ENCODE peak calls at places on chromosome 10, in seven cellular contexts. C is SK-N-SH, G is H1, O is GM12878, X is GM12891, K is GM12892, F is HepG2. U is an unnamed sample.

GRCh38 chr10:87740232-87740631 is 77.8 kb downstream of the ATAD1 start:
- DNase-seq in K (no peak), G (no peak), X (no peak), C (no peak), F (peak), O (no peak), U (no peak)

GRCh38 chr10:77501152-77501845 is 136.3 kb downstream of the KCNMA1 start:
- DNase-seq in O (no peak), K (no peak), C (no peak), G (no peak), X (no peak), F (no peak), U (peak)

GRCh38 chr10:16887565-16887964 is 70.3 kb upstream of the RSU1 start:
- DNase-seq in C (peak), K (no peak), F (no peak), X (no peak), O (no peak), G (no peak), U (no peak)

GRCh38 chr10:104322416-104322782 is 15.9 kb downstream of the ITPRIP start:
- DNase-seq in O (no peak), G (no peak), X (no peak), C (peak), F (no peak), K (no peak), U (no peak)

GRCh38 chr10:89207801-89208551 is 859 bp upstream of the CH25H start:
- DNase-seq in G (peak), C (peak), X (no peak), O (no peak), K (peak), F (no peak), U (no peak)

GRCh38 chr10:72825163-72825562 is 68.4 kb upstream of the OIT3 start:
- DNase-seq in O (no peak), K (no peak), F (no peak), C (no peak), X (no peak), G (no peak), U (no peak)

GRCh38 chr10:130927157-130927556 is 384.4 kb downstream of the TCERG1L start:
- DNase-seq in G (no peak), C (no peak), F (no peak), O (peak), K (no peak), X (no peak), U (no peak)

GRCh38 chr10:14878266-14879054 is at the start of gene SUV39H2:
- DNase-seq in G (peak), C (peak), X (peak), K (peak), O (peak), F (peak), U (peak)

GRCh38 chr10:615583-616152 is 73.8 kb downstream of the DIP2C start:
- DNase-seq in K (no peak), F (no peak), C (no peak), O (no peak), X (no peak), G (no peak), U (no peak)

GRCh38 chr10:3002304-3002703 is 65.0 kb upstream of the PFKP start:
- DNase-seq in F (no peak), K (no peak), C (no peak), O (no peak), G (no peak), X (no peak), U (no peak)

GRCh38 chr10:44576715-44577191 is 191.9 kb upstream of the CXCL12 start:
- DNase-seq in X (no peak), C (no peak), O (no peak), K (no peak), G (no peak), F (no peak), U (no peak)

GRCh38 chr10:111081595-111081994 is 4.8 kb downstream of the ADRA2A start:
- DNase-seq in C (no peak), K (no peak), X (no peak), F (no peak), O (no peak), G (peak), U (no peak)

GRCh38 chr10:31698169-31698890 is 230.3 kb downstream of the ARHGAP12 start:
- DNase-seq in G (no peak), F (no peak), C (no peak), K (no peak), O (no peak), X (no peak), U (no peak)

GRCh38 chr10:72250666-72251065 is 23.1 kb upstream of the DDIT4 start:
- DNase-seq in F (no peak), X (no peak), G (no peak), O (no peak), K (no peak), C (no peak), U (no peak)

GRCh38 chr10:11685787-11686218 is 56.4 kb upstream of the ECHDC3 start:
- DNase-seq in F (peak), G (no peak), X (peak), K (peak), O (peak), C (no peak), U (peak)

GRCh38 chr10:124588736-124589451 is 127.3 kb downstream of the LHPP start:
- DNase-seq in C (no peak), K (no peak), F (peak), X (no peak), G (no peak), O (no peak), U (peak)

GRCh38 chr10:98088186-98088971 is 46.1 kb upstream of the R3HCC1L start:
- DNase-seq in O (no peak), X (no peak), G (no peak), K (no peak), C (no peak), F (no peak), U (no peak)

GRCh38 chr10:110020265-110020664 is 12.5 kb downstream of the ADD3 start:
- DNase-seq in O (no peak), G (no peak), X (no peak), K (no peak), C (no peak), F (no peak), U (no peak)

GRCh38 chr10:77501846-77502251 is 135.8 kb downstream of the KCNMA1 start:
- DNase-seq in C (no peak), F (no peak), K (no peak), G (no peak), O (no peak), X (no peak), U (no peak)

GRCh38 chr10:94493463-94493862 is 52.1 kb upstream of the HELLS start:
- DNase-seq in F (no peak), C (no peak), O (no peak), X (no peak), G (no peak), K (no peak), U (no peak)

GRCh38 chr10:103666109-103666508 is 172.6 kb downstream of the NEURL1 start:
- DNase-seq in K (no peak), F (no peak), O (no peak), G (peak), X (no peak), C (peak), U (peak)

GRCh38 chr10:30415613-30416012 is 18.4 kb upstream of the MAP3K8 start:
- DNase-seq in X (no peak), O (no peak), F (no peak), G (no peak), C (no peak), K (no peak), U (no peak)

GRCh38 chr10:22655312-22655973 is 58.9 kb downstream of the PIP4K2A start:
- DNase-seq in O (no peak), G (no peak), F (no peak), K (no peak), X (no peak), C (no peak), U (no peak)

GRCh38 chr10:114634607-114634974 is 23.5 kb downstream of the ABLIM1 start:
- DNase-seq in X (no peak), O (no peak), C (peak), F (peak), K (no peak), G (no peak), U (peak)

GRCh38 chr10:97454330-97455036 is 8.5 kb downstream of the ZDHHC16 start:
- DNase-seq in F (no peak), O (no peak), G (no peak), C (no peak), K (no peak), X (no peak), U (no peak)

GRCh38 chr10:78351283-78351682 is 317.6 kb downstream of the RPS24 start:
- DNase-seq in K (no peak), X (no peak), F (no peak), O (no peak), C (no peak), G (no peak), U (no peak)

GRCh38 chr10:6128591-6129383 is 40.0 kb downstream of the RBM17 start:
- DNase-seq in F (no peak), C (peak), O (no peak), K (no peak), G (no peak), X (no peak), U (no peak)

GRCh38 chr10:93541402-93542357 is 24.8 kb upstream of the FFAR4 start:
- DNase-seq in G (peak), C (peak), K (no peak), X (no peak), O (no peak), F (peak), U (peak)

GRCh38 chr10:67666416-67667043 is 29.5 kb downstream of the CTNNA3 start:
- DNase-seq in G (no peak), K (no peak), C (peak), O (no peak), F (peak), X (no peak), U (peak)

GRCh38 chr10:621981-622740 is 67.3 kb downstream of the DIP2C start:
- DNase-seq in O (no peak), C (no peak), K (no peak), F (no peak), G (no peak), X (no peak), U (no peak)

GRCh38 chr10:68251146-68251545 is 19.2 kb upstream of the ATOH7 start:
- DNase-seq in X (no peak), C (no peak), O (no peak), F (no peak), K (no peak), G (no peak), U (no peak)

GRCh38 chr10:61655335-61655851 is 7.3 kb upstream of the CABCOCO1 start:
- DNase-seq in O (no peak), X (no peak), K (no peak), G (no peak), C (no peak), F (no peak), U (no peak)

GRCh38 chr10:99906470-99906869 is 103.3 kb downstream of the DNMBP start:
- DNase-seq in X (no peak), O (no peak), C (no peak), G (no peak), K (no peak), F (no peak), U (peak)

GRCh38 chr10:55019461-55019860 is 218.4 kb upstream of the PCDH15 start:
- DNase-seq in F (no peak), X (no peak), G (no peak), C (no peak), K (no peak), O (no peak), U (no peak)

DNA sequence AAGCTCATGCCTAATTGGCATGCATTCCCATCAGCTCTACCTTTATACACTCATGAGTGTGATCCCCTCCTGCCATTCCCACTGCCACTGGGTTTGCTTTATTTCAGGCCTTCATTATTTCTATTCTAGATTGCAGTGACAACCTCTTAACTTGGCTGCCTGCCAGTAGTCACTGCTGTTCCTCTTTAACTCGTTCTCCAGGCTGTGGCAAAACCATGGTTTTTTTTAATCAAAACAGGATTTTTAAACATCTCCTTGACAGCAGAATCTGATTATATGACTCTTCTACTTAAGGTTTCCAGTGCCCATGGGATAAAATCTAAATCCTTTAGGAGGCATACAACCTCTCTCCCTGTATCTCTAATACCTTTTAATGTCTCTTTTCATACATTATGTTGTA is 223.7 kb upstream of the PCDH15 start:
- DNase-seq in X (no peak), F (no peak), G (no peak), O (no peak), K (no peak), C (peak), U (no peak)
- TF ChIP-seq TAF1 in X (no peak), F (no peak), G (no peak), O (no peak), K (no peak), C (no peak), U (no peak)

DNA sequence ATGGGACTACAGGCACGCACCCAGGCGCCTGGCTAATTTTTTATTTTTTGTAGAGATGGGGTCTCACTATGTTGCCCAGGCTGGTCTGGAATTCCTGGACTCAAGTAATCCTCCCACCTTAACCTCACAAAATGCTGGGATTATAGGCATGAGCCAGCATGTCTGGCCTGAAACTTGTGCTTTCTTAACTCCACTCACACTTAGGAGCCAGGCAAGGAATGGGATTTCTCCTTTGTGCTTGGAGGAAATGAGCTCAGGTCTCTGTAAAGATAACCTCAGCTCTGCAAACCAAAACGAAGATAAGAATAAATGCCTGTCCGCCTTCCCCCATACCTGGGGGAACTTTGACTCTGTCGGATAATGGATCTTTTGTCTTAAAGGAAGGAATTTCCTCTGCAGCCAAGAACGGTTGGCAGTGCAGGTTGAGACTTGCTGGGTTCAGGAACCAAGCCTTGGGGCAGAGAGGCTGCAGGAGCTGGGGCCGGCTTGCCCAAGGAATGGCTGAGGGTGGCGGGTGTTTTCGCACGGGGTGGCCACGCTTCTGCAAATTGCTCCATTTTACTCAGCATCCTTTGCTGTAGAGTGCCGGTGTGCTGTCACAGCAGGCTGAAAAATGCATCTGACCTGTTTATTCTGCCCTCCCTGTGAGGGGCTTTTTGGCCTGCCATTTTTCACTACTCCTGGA is 174.2 kb downstream of the KIAA1217 start:
- DNase-seq in K (peak), O (no peak), G (no peak), C (no peak), X (peak), F (peak), U (no peak)
- TF ChIP-seq TAF1 in K (peak), O (no peak), G (peak), C (no peak), X (no peak), F (no peak), U (no peak)

DNA sequence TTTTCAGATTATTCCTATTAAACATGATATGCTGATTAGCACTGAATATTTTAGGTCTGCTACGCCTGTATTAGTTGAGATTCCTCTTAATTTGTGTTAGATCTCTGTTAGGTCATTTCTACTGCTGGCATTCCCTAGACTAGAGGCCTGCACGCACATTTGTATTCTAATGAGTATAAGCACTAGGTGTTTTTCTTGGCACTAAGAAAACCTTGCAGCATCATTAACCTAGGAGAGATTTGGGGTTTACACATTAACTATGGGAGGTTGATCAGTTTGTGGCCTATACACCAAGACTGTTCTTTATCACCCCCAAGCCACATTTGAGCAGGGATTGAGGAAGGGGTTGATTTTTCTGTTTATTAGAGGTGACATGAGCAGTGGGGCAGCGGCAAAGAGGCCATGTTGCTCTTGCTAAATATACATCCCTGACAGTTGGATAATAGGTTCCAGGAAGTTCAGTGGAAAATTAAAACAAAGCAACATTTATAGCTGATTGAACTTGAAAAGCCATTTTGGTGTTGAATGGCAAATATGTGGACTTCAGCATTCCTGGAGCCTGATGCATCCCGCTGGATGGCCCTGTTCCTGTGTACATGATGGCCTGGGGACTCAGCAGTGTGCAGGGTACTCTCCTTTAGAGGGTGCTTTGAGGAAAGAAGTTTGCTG is 65.2 kb downstream of the GBF1 start:
- DNase-seq in O (no peak), C (no peak), G (no peak), K (no peak), X (no peak), F (peak), U (no peak)
- TF ChIP-seq TAF1 in O (no peak), C (no peak), G (no peak), K (no peak), X (no peak), F (no peak), U (no peak)

GRCh38 chr10:113132651-113133088 is 182.6 kb downstream of the TCF7L2 start:
- DNase-seq in G (no peak), F (no peak), O (no peak), K (no peak), C (no peak), X (no peak), U (no peak)
- TF ChIP-seq TAF1 in G (no peak), F (no peak), O (no peak), K (no peak), C (no peak), X (no peak), U (no peak)

GRCh38 chr10:7542189-7542914 is 124.4 kb downstream of the ITIH5 start:
- DNase-seq in C (no peak), X (no peak), K (no peak), O (no peak), G (no peak), F (no peak), U (no peak)

GRCh38 chr10:7546365-7546967 is 120.3 kb downstream of the ITIH5 start:
- DNase-seq in O (no peak), C (peak), G (no peak), X (no peak), F (no peak), K (no peak), U (no peak)

GRCh38 chr10:7545256-7545655 is 121.5 kb downstream of the ITIH5 start:
- DNase-seq in O (no peak), F (no peak), X (no peak), K (no peak), C (no peak), G (no peak), U (no peak)

GRCh38 chr10:7541137-7542087 is 125.4 kb downstream of the ITIH5 start:
- DNase-seq in O (no peak), G (peak), F (peak), K (no peak), C (no peak), X (no peak), U (no peak)

DNA sequence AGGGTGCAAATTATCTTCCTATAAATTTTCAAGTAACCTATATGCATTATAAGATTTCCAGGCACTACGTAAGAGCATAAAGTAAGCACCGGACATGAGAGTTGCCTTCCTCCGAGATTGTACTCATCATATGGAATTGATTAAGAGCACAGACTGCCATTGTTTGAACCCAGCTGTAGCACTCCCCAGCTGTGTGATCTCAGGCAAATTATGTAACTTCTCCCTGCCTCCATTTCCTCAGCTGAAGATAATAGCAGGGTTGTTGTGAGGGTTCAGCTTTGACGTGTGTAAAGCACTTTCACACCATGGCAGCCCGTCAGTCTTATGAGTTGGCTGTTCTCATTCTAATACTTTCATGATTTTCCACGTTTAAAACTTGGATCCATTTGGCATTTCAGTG is 122.6 kb downstream of the ITIH5 start:
- DNase-seq in X (no peak), O (no peak), K (no peak), F (no peak), G (no peak), C (no peak), U (no peak)
- TF ChIP-seq TAF1 in X (no peak), O (no peak), K (no peak), F (no peak), G (no peak), C (no peak), U (no peak)

GRCh38 chr10:129079705-129080104 is 387.3 kb upstream of the MGMT start:
- DNase-seq in O (no peak), X (no peak), C (no peak), F (no peak), K (no peak), G (no peak), U (no peak)

GRCh38 chr10:129074939-129075338 is 392.1 kb upstream of the MGMT start:
- DNase-seq in O (no peak), C (no peak), F (no peak), X (no peak), K (no peak), G (no peak), U (no peak)

GRCh38 chr10:129078746-129079480 is 388.1 kb upstream of the MGMT start:
- DNase-seq in K (no peak), X (no peak), G (peak), C (no peak), O (no peak), F (no peak), U (no peak)

GRCh38 chr10:129075936-129076335 is 391.1 kb upstream of the MGMT start:
- DNase-seq in F (no peak), K (no peak), G (peak), X (no peak), C (no peak), O (no peak), U (no peak)

GRCh38 chr10:129078322-129078721 is 388.7 kb upstream of the MGMT start:
- DNase-seq in F (no peak), G (no peak), C (no peak), K (no peak), X (no peak), O (no peak), U (no peak)
- TF ChIP-seq TAF1 in F (no peak), G (no peak), C (no peak), K (no peak), X (no peak), O (no peak), U (no peak)

GRCh38 chr10:70160798-70161197 is 9.5 kb downstream of the SAR1A start:
- DNase-seq in F (no peak), O (no peak), K (no peak), G (no peak), C (no peak), X (no peak), U (no peak)

GRCh38 chr10:70164179-70164578 is 6.1 kb downstream of the SAR1A start:
- DNase-seq in K (no peak), O (no peak), C (no peak), X (no peak), F (no peak), G (no peak), U (no peak)

GRCh38 chr10:70162157-70162891 is 8.0 kb downstream of the SAR1A start:
- DNase-seq in G (no peak), C (no peak), O (no peak), X (no peak), F (no peak), K (no peak), U (no peak)

GRCh38 chr10:70163448-70163847 is 6.9 kb downstream of the SAR1A start:
- DNase-seq in K (no peak), X (no peak), C (no peak), F (no peak), O (no peak), G (no peak), U (no peak)

GRCh38 chr10:70162892-70163201 is 7.5 kb downstream of the SAR1A start:
- DNase-seq in G (no peak), F (no peak), X (no peak), O (peak), C (no peak), K (no peak), U (no peak)
- TF ChIP-seq TAF1 in G (no peak), F (no peak), X (no peak), O (no peak), C (no peak), K (no peak), U (no peak)